ENCODE peak calls at places on chromosomes 11 and 22, in six cellular contexts. F is transverse colon; K is nucleus accumbens; W is kidney glomerular epithelial cell; Y is stimulated activated naive CD8-positive, alpha-beta T cell treated with anti-CD3 and anti-CD28 coated beads, Interleukin-15, amount 100 ng/mL, for 72 hours; T is activated effector memory CD4-positive, alpha-beta T cell treated with anti-CD3 and anti-CD28 coated beads, Interleukin-2, amount 50 U/mL, for 16 hours. J is an unnamed sample.

GRCh38 chr11:133988686-133989410 is 32.1 kb upstream of the IGSF9B start:
- DNase-seq in Y (no peak), W (no peak), F (no peak), T (no peak), K (no peak), J (no peak)

GRCh38 chr22:25564979-25565677 is 653 bp downstream of the GRK3 start:
- DNase-seq in F (peak), K (no peak), W (no peak), T (peak), Y (peak), J (no peak)

GRCh38 chr11:85810521-85810870 is 445 bp downstream of the SYTL2 start:
- DNase-seq in K (no peak), W (no peak), T (no peak), Y (no peak), F (no peak), J (peak)

GRCh38 chr11:63719987-63720386 is 38.7 kb downstream of the RTN3 start:
- DNase-seq in F (no peak), W (peak), T (no peak), Y (no peak), K (no peak), J (no peak)

GRCh38 chr11:8218409-8218808 is 45.3 kb downstream of the LMO1 start:
- DNase-seq in F (no peak), T (no peak), K (no peak), W (no peak), Y (no peak), J (no peak)

GRCh38 chr22:43885786-43886185 is 6.0 kb downstream of the PNPLA5 start:
- DNase-seq in T (no peak), F (no peak), K (no peak), W (no peak), Y (no peak), J (no peak)

GRCh38 chr11:123956752-123957151 is 13.1 kb upstream of the OR6T1 start:
- DNase-seq in F (no peak), Y (no peak), W (no peak), K (no peak), T (no peak), J (no peak)

GRCh38 chr22:50083462-50084081 is 1.7 kb downstream of the MLC1 start:
- DNase-seq in Y (no peak), K (no peak), T (no peak), W (no peak), F (no peak), J (no peak)

GRCh38 chr22:36104435-36104834 is 56.1 kb downstream of the APOL3 start:
- DNase-seq in W (no peak), Y (no peak), F (no peak), K (no peak), T (no peak), J (no peak)

GRCh38 chr22:37501610-37502341 is 15.6 kb upstream of the MFNG start:
- DNase-seq in K (no peak), F (peak), T (no peak), Y (no peak), W (peak), J (no peak)

GRCh38 chr11:94649254-94649653 is 82.1 kb downstream of the PIWIL4 start:
- DNase-seq in F (no peak), W (no peak), T (no peak), Y (no peak), K (no peak), J (no peak)

GRCh38 chr22:47625013-47625385 is 862.5 kb downstream of the TBC1D22A start:
- DNase-seq in Y (no peak), K (no peak), F (no peak), T (peak), W (no peak), J (no peak)

GRCh38 chr11:110711448-110711775 is 825 bp downstream of the ARHGAP20 start:
- DNase-seq in F (no peak), K (no peak), T (no peak), W (no peak), Y (no peak), J (no peak)

GRCh38 chr11:63767415-63768231 is 952 bp downstream of the ZFTA start:
- DNase-seq in F (peak), W (peak), K (peak), T (peak), Y (peak), J (peak)

GRCh38 chr11:120239713-120240640 is at the start of gene POU2F3:
- DNase-seq in F (no peak), T (no peak), Y (no peak), W (peak), K (no peak), J (no peak)

GRCh38 chr22:37487559-37487958 is 1.4 kb upstream of the MFNG start:
- DNase-seq in F (no peak), K (no peak), W (no peak), T (no peak), Y (no peak), J (no peak)

GRCh38 chr11:20066013-20066782 is 94.1 kb downstream of the DBX1 start:
- DNase-seq in F (no peak), Y (no peak), W (no peak), T (no peak), K (no peak), J (no peak)

GRCh38 chr22:36281726-36282077 is 28.8 kb downstream of the APOL1 start:
- DNase-seq in T (no peak), W (no peak), K (no peak), Y (no peak), F (no peak), J (no peak)

GRCh38 chr11:59174664-59175033 is 2.7 kb downstream of the DTX4 start:
- DNase-seq in Y (no peak), T (no peak), F (peak), K (peak), W (peak), J (no peak)

GRCh38 chr11:73295259-73295995 is 12.6 kb upstream of the ARHGEF17 start:
- DNase-seq in K (peak), T (peak), F (peak), W (peak), Y (peak), J (no peak)

GRCh38 chr11:84212467-84213390 is 926.6 kb upstream of the CCDC90B start:
- DNase-seq in W (peak), F (no peak), K (no peak), Y (no peak), T (no peak), J (no peak)

GRCh38 chr11:41316726-41317125 is 142.7 kb downstream of the LRRC4C start:
- DNase-seq in W (peak), T (no peak), K (no peak), Y (no peak), F (no peak), J (no peak)

GRCh38 chr11:19714387-19715363 is 2.0 kb downstream of the NAV2 start:
- DNase-seq in K (peak), W (peak), Y (no peak), F (no peak), T (no peak), J (peak)

GRCh38 chr22:33418483-33418882 is 360.3 kb upstream of the SYN3 start:
- DNase-seq in T (no peak), F (no peak), W (no peak), K (no peak), Y (no peak), J (no peak)

GRCh38 chr11:7605544-7605943 is 67.8 kb downstream of the CYB5R2 start:
- DNase-seq in F (no peak), K (no peak), T (no peak), Y (no peak), W (peak), J (no peak)

GRCh38 chr22:17199131-17199731 is 20.0 kb downstream of the ADA2 start:
- DNase-seq in W (no peak), T (no peak), F (no peak), Y (no peak), K (peak), J (no peak)

GRCh38 chr22:45268167-45268957 is 16.4 kb upstream of the UPK3A start:
- DNase-seq in Y (no peak), K (peak), F (peak), T (peak), W (no peak), J (no peak)

GRCh38 chr11:17384002-17384511 is 4.4 kb downstream of the KCNJ11 start:
- DNase-seq in Y (peak), K (peak), F (peak), W (peak), T (peak), J (peak)

GRCh38 chr11:72739240-72740059 is 12.8 kb downstream of the ARAP1 start:
- DNase-seq in Y (no peak), K (no peak), T (no peak), W (no peak), F (no peak), J (no peak)

GRCh38 chr11:117658809-117659208 is 138.2 kb downstream of the DSCAML1 start:
- DNase-seq in F (peak), K (no peak), W (no peak), Y (no peak), T (no peak), J (no peak)

GRCh38 chr11:64356498-64357411 is 2.2 kb upstream of the RPS6KA4 start:
- DNase-seq in T (no peak), K (no peak), W (peak), F (no peak), Y (peak), J (no peak)

GRCh38 chr22:31081963-31082605 is 966 bp downstream of the SMTN start:
- DNase-seq in K (no peak), T (no peak), Y (no peak), F (peak), W (peak), J (no peak)

GRCh38 chr11:64742087-64742939 is 1.6 kb downstream of the RASGRP2 start:
- DNase-seq in Y (peak), W (no peak), K (no peak), T (peak), F (no peak), J (no peak)

GRCh38 chr22:46054091-46054877 is 77.3 kb upstream of the WNT7B start:
- DNase-seq in F (peak), T (peak), Y (peak), W (peak), K (no peak), J (peak)

GRCh38 chr11:92322225-92322624 is 97.6 kb downstream of the FAT3 start:
- DNase-seq in K (no peak), Y (no peak), F (no peak), W (no peak), T (no peak), J (no peak)

GRCh38 chr11:78310500-78310909 is 107.1 kb downstream of the GAB2 start:
- DNase-seq in Y (no peak), F (peak), K (no peak), T (no peak), W (no peak), J (no peak)

J was measured in occipital lobe.